ENCODE peak calls at places on chromosomes 16 and 17, in nine cellular contexts. G is BJ, I is ureter, X is right cardiac atrium, S is GM23248, T is breast epithelium, F is EL, R is M059J, M is bronchial epithelial cell. H is an unnamed sample.

GRCh38 chr16:89320717-89321501 is 103.4 kb downstream of the ZNF778 start:
- DNase-seq in G (no peak), I (no peak), X (no peak), S (peak; percentile 32), T (no peak), F (peak; percentile 45), R (peak; percentile 70), M (peak; percentile 35), H (peak; percentile 21)

GRCh38 chr16:49460786-49461470 is 87.3 kb downstream of the C16orf78 start:
- DNase-seq in G (no peak), I (peak; percentile 24), X (no peak), S (no peak), T (no peak), F (no peak), R (no peak), M (no peak), H (no peak)

GRCh38 chr17:63082273-63082861 is 116.3 kb downstream of the TANC2 start:
- DNase-seq in G (no peak), I (no peak), X (no peak), S (peak; percentile 60), T (no peak), F (peak; percentile 37), R (peak; percentile 42), M (no peak), H (no peak)

GRCh38 chr16:12317856-12318591 is 341.5 kb downstream of the SNX29 start:
- DNase-seq in G (no peak), I (no peak), X (no peak), S (no peak), T (no peak), F (no peak), R (no peak), M (no peak), H (no peak)

GRCh38 chr17:296906-297690 is 55.5 kb downstream of the RPH3AL start:
- DNase-seq in G (no peak), I (no peak), X (peak; percentile 18), S (no peak), T (no peak), F (no peak), R (no peak), M (no peak), H (no peak)

GRCh38 chr17:36889955-36890354 is 47.3 kb upstream of the LHX1 start:
- DNase-seq in G (no peak), I (no peak), X (no peak), S (no peak), T (no peak), F (no peak), R (no peak), M (no peak), H (no peak)

GRCh38 chr17:43772877-43773648 is 5.7 kb downstream of the DUSP3 start:
- DNase-seq in G (no peak), I (peak; percentile 41), X (no peak), S (no peak), T (no peak), F (no peak), R (no peak), M (no peak), H (no peak)

GRCh38 chr16:21284414-21284813 is 6.3 kb upstream of the CRYM start:
- DNase-seq in G (no peak), I (no peak), X (no peak), S (no peak), T (no peak), F (no peak), R (no peak), M (no peak), H (no peak)

GRCh38 chr17:27657620-27658019 is 26.6 kb downstream of the LGALS9 start:
- DNase-seq in G (no peak), I (no peak), X (no peak), S (peak; percentile 17), T (no peak), F (no peak), R (no peak), M (peak; percentile 4), H (no peak)

GRCh38 chr16:89615596-89616090 is 2.2 kb downstream of the DPEP1 start:
- DNase-seq in G (no peak), I (no peak), X (no peak), S (peak; percentile 44), T (no peak), F (no peak), R (no peak), M (no peak), H (no peak)

GRCh38 chr17:72656114-72656763 is 436.2 kb downstream of the SLC39A11 start:
- DNase-seq in G (no peak), I (no peak), X (no peak), S (no peak), T (no peak), F (no peak), R (no peak), M (no peak), H (no peak)

GRCh38 chr17:9141423-9141753 is 120.1 kb downstream of the NTN1 start:
- DNase-seq in G (no peak), I (no peak), X (no peak), S (no peak), T (no peak), F (no peak), R (no peak), M (no peak), H (no peak)

GRCh38 chr17:82875418-82875856 is 35.6 kb upstream of the ZNF750 start:
- DNase-seq in G (no peak), I (peak; percentile 84), X (no peak), S (no peak), T (peak; percentile 79), F (no peak), R (no peak), M (peak; percentile 96), H (no peak)

GRCh38 chr17:40290629-40291296 is 3.1 kb downstream of the CDC6 start:
- DNase-seq in G (peak; percentile 81), I (no peak), X (no peak), S (peak; percentile 96), T (no peak), F (peak; percentile 85), R (peak; percentile 87), M (peak; percentile 94), H (no peak)

GRCh38 chr17:72249441-72249840 is 128.6 kb downstream of the SOX9 start:
- DNase-seq in G (no peak), I (no peak), X (no peak), S (no peak), T (no peak), F (no peak), R (no peak), M (peak; percentile 92), H (no peak)

GRCh38 chr17:7841309-7841621 is 7.2 kb downstream of the KDM6B start:
- DNase-seq in G (no peak), I (no peak), X (no peak), S (no peak), T (no peak), F (no peak), R (no peak), M (no peak), H (peak; percentile 25)

GRCh38 chr16:4053663-4054479 is 62.4 kb downstream of the ADCY9 start:
- DNase-seq in G (peak; percentile 98), I (peak; percentile 69), X (peak; percentile 59), S (peak; percentile 93), T (peak; percentile 86), F (peak; percentile 82), R (peak; percentile 82), M (peak; percentile 91), H (peak; percentile 83)

GRCh38 chr16:11168386-11169065 is 87.5 kb downstream of the SOCS1 start:
- DNase-seq in G (no peak), I (no peak), X (no peak), S (peak; percentile 12), T (no peak), F (no peak), R (no peak), M (no peak), H (no peak)

GRCh38 chr17:72121164-72122001 is 563 bp downstream of the SOX9 start:
- DNase-seq in G (no peak), I (no peak), X (peak; percentile 46), S (peak; percentile 85), T (no peak), F (peak; percentile 66), R (peak; percentile 49), M (peak; percentile 40), H (no peak)

GRCh38 chr17:82247856-82248671 is 19.2 kb downstream of the SLC16A3 start:
- DNase-seq in G (no peak), I (no peak), X (no peak), S (no peak), T (no peak), F (no peak), R (no peak), M (no peak), H (no peak)

GRCh38 chr17:9247401-9247938 is 226.2 kb downstream of the NTN1 start:
- DNase-seq in G (no peak), I (no peak), X (no peak), S (no peak), T (no peak), F (no peak), R (no peak), M (no peak), H (no peak)

GRCh38 chr17:82495844-82496528 is 23.5 kb upstream of the FOXK2 start:
- DNase-seq in G (no peak), I (peak; percentile 76), X (no peak), S (no peak), T (no peak), F (no peak), R (no peak), M (peak; percentile 92), H (peak; percentile 60)

GRCh38 chr17:50943575-50943933 is 77.4 kb upstream of the TOB1 start:
- DNase-seq in G (no peak), I (no peak), X (no peak), S (no peak), T (no peak), F (no peak), R (no peak), M (no peak), H (no peak)

GRCh38 chr16:85428168-85428898 is 184.8 kb upstream of the GSE1 start:
- DNase-seq in G (no peak), I (peak; percentile 46), X (no peak), S (peak; percentile 46), T (no peak), F (no peak), R (peak; percentile 20), M (peak; percentile 20), H (no peak)

GRCh38 chr16:73275448-73275847 is 227.5 kb upstream of the ZFHX3 start:
- DNase-seq in G (no peak), I (no peak), X (no peak), S (no peak), T (no peak), F (no peak), R (no peak), M (no peak), H (no peak)

GRCh38 chr16:57955572-57955971 is 15.4 kb downstream of the CNGB1 start:
- DNase-seq in G (no peak), I (no peak), X (no peak), S (no peak), T (peak; percentile 71), F (no peak), R (peak; percentile 59), M (peak; percentile 80), H (peak; percentile 52)

GRCh38 chr17:57084361-57084801 is 665 bp upstream of the AKAP1 start:
- DNase-seq in G (no peak), I (no peak), X (no peak), S (no peak), T (no peak), F (no peak), R (no peak), M (peak; percentile 47), H (no peak)

GRCh38 chr17:50063516-50064252 is 7.8 kb downstream of the ITGA3 start:
- DNase-seq in G (no peak), I (no peak), X (no peak), S (peak; percentile 82), T (no peak), F (peak; percentile 72), R (peak; percentile 81), M (peak; percentile 66), H (no peak)

GRCh38 chr16:86538196-86538780 is 16.7 kb downstream of the MTHFSD start:
- DNase-seq in G (no peak), I (no peak), X (no peak), S (no peak), T (no peak), F (no peak), R (no peak), M (no peak), H (no peak)

GRCh38 chr17:31116167-31116566 is 21.4 kb downstream of the NF1 start:
- DNase-seq in G (no peak), I (no peak), X (no peak), S (no peak), T (no peak), F (no peak), R (no peak), M (no peak), H (no peak)

GRCh38 chr17:32239457-32239856 is 26.2 kb upstream of the RHBDL3 start:
- DNase-seq in G (no peak), I (no peak), X (no peak), S (no peak), T (no peak), F (no peak), R (no peak), M (no peak), H (no peak)

H was measured in NCI-H2029 treated with DMSO at 0.1 percent for 48 hours.